ENCODE peak calls at places on chromosomes 1 and 21, in four cellular contexts. J, I, U and E are unnamed samples.

GRCh38 chr21:42684109-42684916 is 30.9 kb downstream of the PDE9A start:
- DNase-seq in J (no peak), I (no peak), U (no peak), E (no peak)

GRCh38 chr1:119541389-119541788 is 34.4 kb downstream of the HSD3B1 start:
- DNase-seq in J (no peak), I (no peak), U (no peak), E (no peak)

GRCh38 chr1:169201084-169201619 is 94.7 kb downstream of the ATP1B1 start:
- DNase-seq in J (no peak), I (no peak), U (no peak), E (no peak)

GRCh38 chr1:196160066-196160795 is 448.0 kb downstream of the KCNT2 start:
- DNase-seq in J (no peak), I (no peak), U (no peak), E (no peak)

GRCh38 chr1:232952514-232953175 is 2.2 kb downstream of the NTPCR start:
- DNase-seq in J (peak), I (peak), U (no peak), E (peak)

GRCh38 chr1:3049164-3049563 is 19.8 kb upstream of the PRDM16 start:
- DNase-seq in J (peak), I (no peak), U (no peak), E (no peak)

GRCh38 chr21:38751379-38752050 is 54.2 kb upstream of the ETS2 start:
- DNase-seq in J (no peak), I (no peak), U (no peak), E (no peak)

GRCh38 chr1:30764396-30764795 is 6.8 kb upstream of the LAPTM5 start:
- DNase-seq in J (no peak), I (no peak), U (no peak), E (no peak)

GRCh38 chr1:58929667-58930325 is 145.9 kb upstream of the JUN start:
- DNase-seq in J (no peak), I (no peak), U (no peak), E (no peak)

GRCh38 chr1:56911098-56911497 is 54.7 kb downstream of the C8B start:
- DNase-seq in J (no peak), I (no peak), U (no peak), E (no peak)

GRCh38 chr1:160795951-160796383 is at the start of gene LY9:
- DNase-seq in J (no peak), I (no peak), U (no peak), E (no peak)

DNA sequence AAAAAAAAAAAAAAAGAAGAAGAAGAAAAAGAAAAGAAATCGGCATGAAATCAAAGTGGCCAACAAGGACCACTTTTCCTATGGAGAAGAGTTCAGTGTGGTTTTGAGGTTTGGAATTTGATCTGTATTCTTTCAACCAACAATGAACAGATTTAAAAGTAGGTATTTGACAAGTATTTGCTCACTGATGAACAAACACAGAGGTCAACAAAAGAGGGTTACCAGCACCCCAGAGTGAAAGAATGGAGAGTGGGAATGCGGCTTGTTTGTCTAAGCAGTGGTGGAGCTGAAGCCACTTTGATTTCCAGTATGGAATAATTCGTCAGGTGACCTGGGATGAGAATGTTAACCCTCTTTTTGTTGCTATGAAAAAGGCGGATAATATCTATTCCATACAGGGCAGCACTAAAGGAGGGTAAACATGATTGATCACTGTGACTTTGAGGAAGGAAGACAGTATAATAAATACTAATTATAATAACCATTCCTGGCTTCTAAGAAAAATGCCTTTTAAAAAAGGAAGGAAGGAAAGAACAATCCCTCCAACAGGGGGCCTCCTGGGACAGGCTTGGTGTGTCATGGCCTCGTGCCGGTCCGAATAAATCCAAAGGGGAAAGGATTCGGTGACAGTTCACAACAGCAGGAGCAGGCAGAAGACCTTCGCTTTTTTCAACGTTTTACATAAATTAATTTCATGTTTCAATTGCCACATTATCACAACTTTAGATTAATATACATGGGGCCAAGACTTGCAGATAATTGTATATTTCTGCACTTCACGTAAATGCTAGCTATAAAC is 37.2 kb upstream of the SIM2 start:
- DNase-seq in J (peak), I (no peak), U (no peak), E (peak)
- TF ChIP-seq CTCF in J (peak), I (peak), U (no peak), E (no peak)

DNA sequence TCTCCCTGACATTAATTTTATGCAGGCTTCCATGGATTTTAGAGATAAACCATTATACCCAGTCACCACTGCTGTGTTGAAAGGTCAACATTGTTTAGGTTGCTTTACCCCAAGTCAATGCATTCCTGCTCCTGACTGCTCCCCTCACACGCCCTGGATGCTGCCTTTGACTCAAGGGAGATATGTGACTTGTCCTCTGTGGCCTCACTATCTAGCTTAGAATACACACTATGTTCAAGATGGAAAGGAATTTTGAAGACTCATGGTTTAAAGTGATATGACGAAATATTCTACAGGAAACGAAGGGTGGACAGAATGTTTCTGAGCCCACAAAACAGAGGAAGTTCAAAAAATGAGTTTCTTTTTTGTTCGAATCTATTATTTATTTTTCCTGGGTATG is 170.4 kb upstream of the NR5A2 start:
- DNase-seq in J (no peak), I (no peak), U (no peak), E (no peak)
- TF ChIP-seq CTCF in J (no peak), I (no peak), U (no peak), E (no peak)

GRCh38 chr1:157577420-157577819 is 20.5 kb downstream of the FCRL4 start:
- DNase-seq in J (no peak), I (no peak), U (no peak), E (no peak)
- TF ChIP-seq CTCF in J (no peak), I (no peak), U (no peak), E (no peak)

DNA sequence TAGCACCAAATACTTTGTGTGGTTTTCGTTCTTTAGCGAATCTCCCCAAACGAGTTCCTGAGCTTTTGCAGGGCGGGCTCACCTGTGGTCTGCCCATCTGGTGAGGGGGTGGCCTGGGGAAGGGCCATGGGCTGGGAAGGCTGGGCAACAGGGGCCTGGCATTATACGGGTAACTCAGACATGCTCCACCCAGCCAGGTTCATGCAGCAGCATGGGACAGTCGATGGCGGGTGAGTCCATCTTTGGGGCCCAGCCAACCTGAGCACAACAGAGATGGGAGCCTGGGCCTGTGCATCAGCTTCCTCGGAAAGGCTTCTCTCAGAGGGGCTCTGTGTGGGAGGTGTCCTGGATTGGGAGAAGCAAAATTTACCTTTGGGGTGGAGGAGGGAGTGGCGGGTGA is 302.6 kb downstream of the CAMTA1 start:
- DNase-seq in J (no peak), I (no peak), U (no peak), E (no peak)
- TF ChIP-seq CTCF in J (no peak), I (no peak), U (no peak), E (no peak)

DNA sequence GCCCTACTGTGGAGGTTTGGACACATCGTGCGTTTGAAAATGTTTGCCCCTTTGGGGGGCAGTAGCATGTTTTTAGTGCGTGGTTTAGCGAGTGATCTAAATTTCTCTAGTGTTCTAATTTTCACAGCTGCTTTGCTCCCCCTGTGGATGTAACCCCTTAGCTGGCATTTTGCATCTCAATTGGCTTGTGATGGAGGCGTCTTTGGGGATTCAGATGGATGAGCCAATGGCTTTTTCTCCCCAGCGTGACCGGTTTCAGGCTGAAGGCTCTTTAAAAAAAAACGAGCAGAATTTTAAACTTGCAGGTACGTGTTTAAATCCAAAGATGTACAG is 842 bp downstream of the CDC7 start:
- DNase-seq in J (no peak), I (no peak), U (no peak), E (no peak)
- TF ChIP-seq CTCF in J (peak), I (no peak), U (no peak), E (no peak)

GRCh38 chr1:107056426-107057196 is at the start of gene PRMT6:
- DNase-seq in J (peak), I (peak), U (peak), E (peak)
- TF ChIP-seq CTCF in J (no peak), I (no peak), U (peak), E (no peak)